ENCODE peak calls at places on chromosomes 4 and X, in nine cellular contexts. U is AG09319; F is mucosa of descending colon; I is lung; H is CD4-positive, alpha-beta T cell; R is astrocyte of the spinal cord; A is dorsolateral prefrontal cortex; Q is WTC11; V is heart right ventricle. C is an unnamed sample.

GRCh38 chr4:87961993-87962791 is 13.3 kb upstream of the SPP1 start:
- DNase-seq in I (no peak), F (no peak), R (peak), A (no peak), U (no peak), H (no peak), Q (no peak), V (no peak), C (peak)

GRCh38 chrX:22116585-22117546 is 84.7 kb downstream of the PHEX start:
- DNase-seq in V (no peak), F (no peak), A (no peak), U (no peak), H (no peak), R (no peak), I (no peak), Q (no peak), C (no peak)

GRCh38 chrX:113962338-113962737 is 621.5 kb upstream of the HTR2C start:
- DNase-seq in F (no peak), I (no peak), A (no peak), Q (no peak), H (no peak), R (no peak), U (no peak), V (no peak), C (no peak)

GRCh38 chr4:44446801-44447562 is 1.6 kb downstream of the KCTD8 start:
- DNase-seq in I (no peak), V (no peak), R (no peak), A (peak), F (no peak), U (no peak), Q (peak), H (no peak), C (no peak)

GRCh38 chrX:153406903-153407302 is 4.4 kb upstream of the ZFP92 start:
- DNase-seq in R (no peak), V (no peak), I (no peak), F (no peak), U (no peak), Q (no peak), A (no peak), H (no peak), C (no peak)

GRCh38 chr4:139333046-139333445 is 30.8 kb upstream of the NDUFC1 start:
- DNase-seq in U (no peak), I (no peak), A (no peak), H (no peak), Q (no peak), F (no peak), R (no peak), V (no peak), C (no peak)

GRCh38 chrX:152897216-152898144 is at the start of gene ZNF185:
- DNase-seq in H (no peak), I (peak), R (peak), U (no peak), F (peak), A (no peak), V (no peak), Q (peak), C (no peak)

GRCh38 chr4:150579591-150580234 is 2.2 kb upstream of the MAB21L2 start:
- DNase-seq in U (no peak), Q (peak), A (no peak), R (peak), V (no peak), F (no peak), H (no peak), I (no peak), C (no peak)

GRCh38 chrX:34805951-34806350 is 136.6 kb upstream of the FAM47B start:
- DNase-seq in Q (no peak), V (no peak), U (no peak), A (no peak), H (no peak), I (no peak), F (no peak), R (no peak), C (no peak)

GRCh38 chr4:139986621-139987510 is 167.1 kb downstream of the MAML3 start:
- DNase-seq in V (no peak), H (no peak), I (no peak), R (peak), F (no peak), Q (no peak), A (no peak), U (no peak), C (no peak)

GRCh38 chr4:82017680-82018079 is 356.1 kb downstream of the HNRNPD start:
- DNase-seq in A (no peak), V (no peak), I (no peak), U (no peak), H (no peak), R (peak), Q (no peak), F (peak), C (no peak)

GRCh38 chr4:15197005-15197404 is 194.7 kb downstream of the CPEB2 start:
- DNase-seq in U (no peak), V (peak), A (no peak), I (no peak), F (peak), R (peak), H (no peak), Q (peak), C (peak)

GRCh38 chr4:82125170-82125862 is 248.5 kb downstream of the HNRNPD start:
- DNase-seq in Q (no peak), U (no peak), H (no peak), F (no peak), R (no peak), A (no peak), V (no peak), I (no peak), C (no peak)

GRCh38 chr4:48270516-48270897 is 869 bp upstream of the TEC start:
- DNase-seq in I (no peak), A (no peak), F (no peak), V (no peak), Q (no peak), U (no peak), R (no peak), H (no peak), C (no peak)

GRCh38 chr4:121344128-121344527 is 36.7 kb downstream of the QRFPR start:
- DNase-seq in R (no peak), Q (no peak), V (no peak), A (no peak), U (no peak), F (no peak), I (no peak), H (no peak), C (no peak)

GRCh38 chr4:98261291-98262271 is at the start of gene RAP1GDS1:
- DNase-seq in H (peak), R (peak), U (peak), V (peak), F (peak), I (peak), Q (peak), A (peak), C (peak)

GRCh38 chr4:111464251-111465045 is 680.8 kb upstream of the FAM241A start:
- DNase-seq in A (no peak), V (no peak), R (no peak), U (no peak), F (no peak), I (no peak), H (no peak), Q (no peak), C (peak)

GRCh38 chrX:70444326-70445196 is at the start of gene DLG3:
- DNase-seq in U (no peak), I (no peak), A (peak), H (no peak), V (no peak), F (no peak), R (peak), Q (peak), C (peak)

GRCh38 chr4:10704050-10704810 is 19.7 kb upstream of the CLNK start:
- DNase-seq in F (no peak), Q (no peak), R (peak), A (no peak), U (no peak), V (no peak), H (no peak), I (no peak), C (no peak)

GRCh38 chrX:413322-414201 is 26.9 kb upstream of the PPP2R3B start:
- DNase-seq in V (peak), R (peak), U (no peak), F (no peak), Q (peak), I (no peak), A (no peak), H (no peak), C (peak)

GRCh38 chr4:188414441-188414840 is 275.2 kb downstream of the TRIML1 start:
- DNase-seq in F (no peak), U (no peak), V (no peak), R (no peak), Q (no peak), A (no peak), H (no peak), I (no peak), C (no peak)

GRCh38 chr4:188411805-188412204 is 272.6 kb downstream of the TRIML1 start:
- DNase-seq in F (no peak), Q (no peak), H (no peak), I (no peak), U (no peak), V (no peak), A (no peak), R (no peak), C (no peak)

GRCh38 chr4:188412499-188412898 is 273.3 kb downstream of the TRIML1 start:
- DNase-seq in F (no peak), U (no peak), R (no peak), A (no peak), H (no peak), Q (no peak), V (no peak), I (no peak), C (no peak)

GRCh38 chr4:188423039-188423438 is 283.8 kb downstream of the TRIML1 start:
- DNase-seq in V (no peak), I (no peak), H (no peak), F (no peak), A (no peak), R (no peak), Q (no peak), U (no peak), C (no peak)

GRCh38 chr4:188417181-188417580 is 277.9 kb downstream of the TRIML1 start:
- DNase-seq in V (no peak), U (no peak), I (no peak), A (no peak), F (no peak), Q (peak), R (no peak), H (no peak), C (no peak)
- TF ChIP-seq CTCF in V (no peak), U (no peak), I (no peak), A (no peak), F (no peak), Q (no peak), R (no peak), H (no peak), C (no peak)

DNA sequence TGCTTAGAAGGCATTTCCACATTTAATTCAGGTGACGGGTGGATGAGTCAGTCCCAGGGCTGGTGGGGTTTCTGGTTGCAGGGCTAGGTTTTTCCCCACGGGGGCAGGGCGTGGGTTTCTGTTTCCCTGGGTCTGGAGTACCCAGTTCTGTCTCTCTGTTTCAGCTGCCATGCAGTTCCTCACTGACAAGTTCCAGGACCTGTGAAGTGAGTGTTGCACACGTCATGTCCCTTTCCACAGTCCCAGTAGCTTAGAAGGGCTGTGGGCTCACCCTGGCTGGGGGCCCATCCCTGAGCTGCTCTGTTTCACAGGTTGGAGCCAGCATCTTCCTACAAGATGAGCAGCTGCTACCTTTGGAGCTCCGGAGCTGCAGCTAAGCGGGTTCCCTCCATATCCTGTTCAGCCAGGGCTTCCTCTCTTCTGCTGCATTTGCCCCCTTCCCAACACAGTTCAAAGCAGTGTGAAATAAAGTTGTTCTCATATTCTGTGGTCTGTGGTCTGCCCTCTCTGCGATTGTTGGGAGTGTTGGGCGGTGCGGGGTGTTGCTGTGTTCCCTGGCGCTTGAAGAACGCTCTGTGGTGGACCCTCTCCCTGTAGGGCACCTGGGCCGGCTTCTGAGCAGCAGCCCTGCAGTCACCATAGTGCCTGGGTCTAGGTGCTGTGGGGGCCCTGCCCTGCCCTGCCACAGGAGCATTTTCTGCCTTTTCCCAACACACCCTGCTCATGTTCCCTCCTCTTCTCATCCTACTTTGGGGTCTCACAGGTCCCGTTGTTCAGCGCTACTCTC is 3.9 kb downstream of the LOC101059915 start:
- DNase-seq in I (no peak), Q (no peak), A (no peak), U (no peak), R (no peak), F (no peak), H (no peak), V (no peak), C (no peak)
- TF ChIP-seq CTCF in I (no peak), Q (no peak), A (no peak), U (no peak), R (no peak), F (no peak), H (no peak), V (no peak), C (no peak)

DNA sequence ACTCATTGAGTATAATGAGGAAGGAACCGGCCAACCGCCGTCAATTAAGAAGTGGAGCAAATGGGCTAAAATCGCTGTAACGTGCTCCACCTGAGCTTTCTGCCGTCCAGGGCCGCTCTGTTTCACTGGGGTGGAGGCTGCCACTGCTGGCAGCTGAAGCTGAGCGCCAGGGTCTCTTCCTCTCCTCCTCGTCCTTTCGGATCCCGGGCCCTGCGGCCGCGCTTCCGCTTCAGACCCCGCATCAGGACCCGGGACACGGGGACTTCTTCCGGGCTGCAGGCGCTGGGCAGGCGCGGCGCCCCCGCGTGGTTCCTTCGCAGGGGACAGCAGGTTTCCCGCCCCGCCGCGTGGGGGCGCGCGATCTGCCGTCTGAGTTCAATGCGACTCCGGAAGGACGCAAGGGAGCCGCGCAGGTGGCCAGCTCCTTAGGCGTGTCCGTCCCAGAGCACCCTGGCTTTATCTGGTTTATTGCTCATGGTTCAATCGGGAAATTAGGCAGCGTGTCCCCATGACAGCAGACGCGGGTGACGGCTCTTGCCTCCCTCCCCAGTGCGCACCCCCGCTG is 519.8 kb downstream of the TRIML1 start:
- DNase-seq in H (no peak), F (no peak), R (no peak), A (no peak), I (no peak), U (no peak), V (no peak), Q (peak), C (no peak)
- TF ChIP-seq CTCF in H (no peak), F (no peak), R (no peak), A (no peak), I (no peak), U (no peak), V (no peak), Q (peak), C (no peak)

GRCh38 chrX:8042304-8042703 is 115.1 kb upstream of the PNPLA4 start:
- DNase-seq in V (no peak), A (no peak), H (no peak), I (no peak), U (no peak), Q (no peak), R (no peak), F (no peak), C (no peak)
- TF ChIP-seq CTCF in V (no peak), A (no peak), H (no peak), I (no peak), U (no peak), Q (peak), R (peak), F (no peak), C (no peak)

DNA sequence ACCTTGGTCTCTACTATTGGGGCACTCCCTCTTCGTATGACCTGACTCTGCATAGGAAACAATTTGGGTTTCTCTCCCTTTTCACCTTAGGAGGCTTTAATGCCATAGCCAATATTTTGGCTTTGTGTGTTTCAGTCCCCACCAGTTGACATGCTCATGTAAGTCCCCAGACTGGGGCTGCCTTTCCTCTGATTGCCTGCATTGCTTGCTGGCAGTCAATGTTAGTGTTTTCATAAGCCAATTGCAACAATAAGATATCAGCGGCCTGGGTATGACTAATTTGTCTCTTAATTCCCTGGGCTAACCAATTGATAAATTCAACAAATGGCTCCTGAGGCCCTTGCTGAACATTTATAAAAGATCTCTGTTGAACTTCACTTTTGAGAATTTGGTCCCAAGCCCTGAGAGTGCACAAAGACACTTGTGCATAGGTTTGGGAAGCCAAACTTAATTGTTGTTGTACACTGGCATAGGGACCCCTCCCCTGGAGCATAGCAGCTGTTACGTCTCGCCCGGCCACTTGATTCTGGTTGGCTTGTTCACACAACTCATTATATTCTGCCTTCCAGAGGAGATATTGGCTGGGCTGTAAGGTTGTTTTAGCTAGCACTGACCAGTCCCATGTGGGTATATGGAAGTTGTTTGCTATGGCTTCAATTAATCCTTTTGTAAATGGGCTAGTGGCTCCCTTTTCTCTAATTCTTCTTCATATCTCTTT is 206.2 kb downstream of the PABPC4L start:
- DNase-seq in A (no peak), U (no peak), Q (no peak), R (no peak), F (no peak), H (no peak), I (no peak), V (no peak), C (no peak)
- TF ChIP-seq CTCF in A (no peak), U (no peak), Q (no peak), R (no peak), F (no peak), H (no peak), I (no peak), V (no peak), C (no peak)

GRCh38 chrX:139967300-139967699 is 2.0 kb upstream of the CXorf66 start:
- DNase-seq in Q (peak), A (no peak), V (no peak), R (no peak), I (no peak), F (peak), H (no peak), U (no peak), C (no peak)
- TF ChIP-seq CTCF in Q (no peak), A (no peak), V (no peak), R (no peak), I (no peak), F (no peak), H (no peak), U (peak), C (peak)

GRCh38 chrX:84192006-84192405 is 4.0 kb upstream of the RPS6KA6 start:
- DNase-seq in A (no peak), I (no peak), F (no peak), Q (no peak), V (no peak), H (no peak), R (no peak), U (no peak), C (no peak)

GRCh38 chrX:84186603-84187358 is 1.2 kb downstream of the RPS6KA6 start:
- DNase-seq in I (no peak), H (no peak), R (no peak), U (no peak), A (no peak), F (peak), Q (peak), V (no peak), C (no peak)

GRCh38 chrX:84189125-84189524 is 1.1 kb upstream of the RPS6KA6 start:
- DNase-seq in A (no peak), Q (no peak), R (no peak), U (no peak), V (no peak), I (no peak), H (no peak), F (no peak), C (no peak)

GRCh38 chrX:84187501-84188319 is at the start of gene RPS6KA6:
- DNase-seq in V (no peak), A (peak), U (no peak), Q (peak), H (no peak), I (no peak), F (peak), R (peak), C (no peak)

DNA sequence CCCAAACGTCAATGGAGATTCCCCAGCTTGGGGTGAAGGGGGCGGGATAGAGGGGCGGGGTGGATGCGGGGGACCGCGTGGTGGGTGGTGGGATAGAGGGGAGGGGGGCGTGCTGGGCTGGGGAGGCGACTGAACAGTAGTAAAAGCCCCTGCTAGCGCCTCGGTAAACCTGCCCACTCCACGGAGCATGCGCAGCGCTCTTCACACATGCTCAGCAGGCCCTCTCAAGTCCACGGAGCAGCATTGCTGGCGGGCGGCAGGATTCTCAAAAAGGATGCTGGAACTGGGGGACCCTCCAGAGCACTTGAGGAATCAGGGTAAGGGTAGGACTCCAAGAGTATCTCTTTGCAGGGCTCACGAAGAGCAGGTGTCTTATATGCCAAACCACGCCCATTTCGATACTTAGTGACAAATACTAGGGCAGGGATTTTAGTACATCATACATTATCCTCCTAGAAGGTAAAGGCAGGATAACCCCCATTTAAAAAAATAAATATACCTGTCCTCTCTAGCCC is 378 bp upstream of the RPS6KA6 start:
- DNase-seq in A (peak), I (peak), R (peak), V (peak), H (no peak), Q (peak), U (peak), F (peak), C (peak)
- TF ChIP-seq CTCF in A (no peak), I (no peak), R (no peak), V (no peak), H (no peak), Q (no peak), U (peak), F (no peak), C (no peak)

GRCh38 chr4:8506373-8507250 is 66.0 kb downstream of the TRMT44 start:
- DNase-seq in F (peak), V (peak), H (no peak), R (peak), Q (peak), A (peak), I (no peak), U (no peak), C (peak)

GRCh38 chr4:8508266-8508665 is 67.7 kb downstream of the TRMT44 start:
- DNase-seq in A (no peak), Q (no peak), F (no peak), H (no peak), U (no peak), R (no peak), V (no peak), I (no peak), C (no peak)

GRCh38 chr4:8507624-8508023 is 67.0 kb downstream of the TRMT44 start:
- DNase-seq in Q (no peak), F (no peak), U (no peak), H (no peak), I (no peak), R (peak), A (no peak), V (no peak), C (no peak)

GRCh38 chr4:8506006-8506372 is 65.4 kb downstream of the TRMT44 start:
- DNase-seq in F (no peak), I (no peak), R (no peak), V (no peak), A (no peak), Q (no peak), U (no peak), H (no peak), C (no peak)

DNA sequence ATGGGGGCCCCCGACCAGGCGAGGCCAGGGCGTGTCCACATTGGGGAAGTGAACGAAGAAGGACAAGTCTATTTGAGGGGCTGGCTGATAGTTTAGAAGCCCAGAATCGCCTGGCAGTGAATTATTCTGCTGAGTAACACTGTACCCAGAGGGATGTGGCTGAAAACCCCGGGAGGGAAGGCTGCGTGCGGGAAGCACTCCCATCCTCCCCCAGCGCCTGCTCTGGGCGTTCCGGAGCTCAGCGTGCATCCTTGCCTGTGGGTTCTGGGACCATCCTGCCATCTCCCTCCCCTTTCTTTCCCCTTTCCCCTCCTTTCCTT is 66.6 kb downstream of the TRMT44 start:
- DNase-seq in U (no peak), R (peak), A (no peak), V (no peak), Q (no peak), H (no peak), F (no peak), I (no peak), C (no peak)
- TF ChIP-seq CTCF in U (no peak), R (no peak), A (no peak), V (no peak), Q (no peak), H (no peak), F (no peak), I (no peak), C (no peak)